ENCODE peak calls at places on chromosome 16, in ten cellular contexts. E is esophagus muscularis mucosa, K is Caco-2, P is IMR-90, B is H9, A is right atrium auricular region, L is ovary, J is mammary epithelial cell, H is AG04450, W is BE2C. Z is an unnamed sample.

GRCh38 chr16:67562918-67563707 is 787 bp downstream of the CTCF start:
- DNase-seq in L (peak; percentile 66), W (peak; percentile 82), J (peak; percentile 54), E (no peak), K (peak; percentile 81), A (no peak), P (peak; percentile 33), H (no peak), B (peak; percentile 58), Z (peak; percentile 14)

GRCh38 chr16:11361751-11362742 is 16.8 kb downstream of the RMI2 start:
- DNase-seq in B (no peak), P (no peak), L (no peak), E (no peak), A (no peak), K (no peak), J (no peak), W (no peak), H (no peak), Z (no peak)

GRCh38 chr16:80759419-80760162 is 44.8 kb downstream of the CDYL2 start:
- DNase-seq in W (no peak), K (no peak), B (no peak), P (no peak), L (no peak), H (no peak), A (no peak), E (no peak), J (no peak), Z (no peak)

GRCh38 chr16:12092347-12092882 is 115.9 kb downstream of the SNX29 start:
- DNase-seq in L (no peak), K (no peak), H (peak; percentile 79), W (no peak), E (no peak), P (peak; percentile 95), A (no peak), B (no peak), J (peak; percentile 87), Z (no peak)

GRCh38 chr16:80667258-80667560 is 126.4 kb downstream of the DYNLRB2 start:
- DNase-seq in L (no peak), K (no peak), W (no peak), P (no peak), A (no peak), B (no peak), E (peak; percentile 86), H (no peak), J (no peak), Z (no peak)

GRCh38 chr16:82092711-82093110 is 57.7 kb downstream of the HSD17B2 start:
- DNase-seq in A (no peak), E (no peak), W (no peak), P (peak; percentile 4), H (no peak), K (no peak), B (no peak), J (no peak), L (no peak), Z (no peak)

GRCh38 chr16:15446901-15447300 is 12.5 kb downstream of the BMERB1 start:
- DNase-seq in B (no peak), J (no peak), W (no peak), E (no peak), A (no peak), H (no peak), P (no peak), K (no peak), L (no peak), Z (no peak)

GRCh38 chr16:50646345-50646744 is 34.8 kb downstream of the SNX20 start:
- DNase-seq in W (no peak), P (no peak), A (no peak), H (no peak), E (no peak), L (no peak), K (no peak), J (no peak), B (no peak), Z (no peak)

GRCh38 chr16:48041861-48042435 is 113.8 kb downstream of the ABCC12 start:
- DNase-seq in E (no peak), W (no peak), H (no peak), P (no peak), J (peak; percentile 11), A (no peak), K (peak; percentile 51), B (peak; percentile 64), L (no peak), Z (no peak)

GRCh38 chr16:55328611-55329569 is 4.9 kb downstream of the IRX6 start:
- DNase-seq in E (no peak), L (no peak), J (no peak), B (peak; percentile 44), K (no peak), P (no peak), A (no peak), W (no peak), H (no peak), Z (no peak)

GRCh38 chr16:55326261-55326802 is 2.3 kb downstream of the IRX6 start:
- DNase-seq in J (no peak), H (no peak), B (no peak), W (no peak), L (no peak), A (no peak), P (no peak), E (no peak), K (no peak), Z (no peak)

GRCh38 chr16:55331648-55332185 is 7.7 kb downstream of the IRX6 start:
- DNase-seq in L (no peak), P (no peak), H (no peak), W (no peak), B (no peak), J (no peak), K (no peak), E (peak; percentile 86), A (no peak), Z (no peak)

GRCh38 chr16:55330726-55331647 is 7.0 kb downstream of the IRX6 start:
- DNase-seq in W (no peak), J (no peak), E (peak; percentile 45), H (no peak), L (no peak), B (peak; percentile 33), A (no peak), P (no peak), K (no peak), Z (no peak)

GRCh38 chr16:55329791-55330190 is 5.8 kb downstream of the IRX6 start:
- DNase-seq in W (no peak), J (no peak), H (no peak), P (no peak), B (no peak), E (no peak), A (no peak), K (no peak), L (no peak), Z (no peak)
- H3K27me3 ChIP-seq in W (peaks cover 10% of the 10 kb centered on the region), J (peaks cover 6% of the 10 kb centered on the region), H (peaks cover 55% of the 10 kb centered on the region), P (peaks cover 52% of the 10 kb centered on the region), B (peaks cover 91% of the 10 kb centered on the region), E (peaks cover 43% of the 10 kb centered on the region), A (no peaks in the 10 kb centered on the region), K (no peaks in the 10 kb centered on the region), L (no peaks in the 10 kb centered on the region), Z (peaks cover 48% of the 10 kb centered on the region)

DNA sequence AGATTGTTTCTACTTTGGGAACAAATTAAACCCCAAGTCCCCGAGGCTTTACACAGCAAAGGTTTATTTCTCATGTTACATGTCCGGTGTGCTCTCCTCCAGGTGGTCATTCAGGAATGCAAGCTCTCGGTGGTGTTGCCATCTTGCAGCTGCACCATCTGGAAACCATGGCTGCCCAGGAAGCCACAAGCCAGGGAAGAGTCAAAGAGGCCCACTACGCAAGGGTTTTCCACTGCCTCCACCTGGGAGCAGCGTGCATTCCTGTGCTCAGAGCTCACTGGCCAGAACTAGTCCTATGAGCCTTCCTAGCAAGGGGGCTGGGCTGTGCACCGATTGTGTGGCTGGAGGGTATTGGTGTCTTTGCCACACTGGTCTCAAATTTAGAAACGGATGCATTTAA is 128.8 kb upstream of the FOXF1 start:
- DNase-seq in E (no peak), B (no peak), P (no peak), K (no peak), W (no peak), J (no peak), L (no peak), A (no peak), H (no peak), Z (no peak)
- H3K27me3 ChIP-seq in E (no peaks in the 10 kb centered on the region), B (no peaks in the 10 kb centered on the region), P (no peaks in the 10 kb centered on the region), K (no peaks in the 10 kb centered on the region), W (no peaks in the 10 kb centered on the region), J (no peaks in the 10 kb centered on the region), L (no peaks in the 10 kb centered on the region), A (no peaks in the 10 kb centered on the region), H (no peaks in the 10 kb centered on the region), Z (peaks cover 7% of the 10 kb centered on the region)

DNA sequence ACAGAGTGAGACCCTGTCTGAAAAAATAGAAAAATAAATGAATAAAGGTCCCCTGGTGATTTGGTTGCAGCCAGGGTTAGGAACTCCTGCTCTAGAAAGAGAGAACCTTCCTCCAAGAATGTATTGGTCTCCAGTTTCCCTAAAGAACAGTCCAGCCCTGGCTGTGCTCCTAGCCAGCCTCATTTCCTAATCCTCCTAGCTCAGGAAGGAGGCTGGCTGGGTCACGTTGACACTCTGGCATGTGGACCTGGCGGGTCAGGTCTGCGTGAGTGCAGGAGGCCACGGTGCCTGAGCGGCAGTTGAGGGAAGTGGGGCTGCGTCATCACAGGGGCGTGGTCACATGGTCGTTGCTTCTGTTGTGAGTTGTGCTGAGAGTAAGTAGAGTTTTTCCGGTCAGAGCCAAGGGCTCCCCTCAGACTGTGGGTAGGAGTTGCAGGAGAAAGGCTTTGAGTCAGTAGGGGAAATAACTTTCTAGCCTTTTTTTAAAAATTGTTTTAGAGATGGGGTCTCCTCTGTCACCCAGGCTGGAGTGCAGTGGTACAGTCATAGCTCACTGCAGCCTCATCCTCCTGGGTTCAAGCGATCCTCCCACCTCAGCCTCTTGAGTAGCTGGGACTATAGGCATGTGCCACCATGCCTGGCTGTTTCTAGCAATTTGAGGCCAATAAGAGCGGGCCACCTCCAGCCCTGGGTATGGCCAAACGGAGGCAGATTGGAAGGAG is 194.0 kb upstream of the CIBAR2 start:
- DNase-seq in J (peak; percentile 61), P (peak; percentile 87), W (no peak), L (peak; percentile 94), E (peak; percentile 98), H (peak; percentile 32), A (peak; percentile 97), K (peak; percentile 82), B (peak; percentile 60), Z (peak; percentile 96)
- H3K27me3 ChIP-seq in J (no peaks in the 10 kb centered on the region), P (no peaks in the 10 kb centered on the region), W (no peaks in the 10 kb centered on the region), L (no peaks in the 10 kb centered on the region), E (no peaks in the 10 kb centered on the region), H (no peaks in the 10 kb centered on the region), A (no peaks in the 10 kb centered on the region), K (no peaks in the 10 kb centered on the region), B (no peaks in the 10 kb centered on the region), Z (no peaks in the 10 kb centered on the region)

DNA sequence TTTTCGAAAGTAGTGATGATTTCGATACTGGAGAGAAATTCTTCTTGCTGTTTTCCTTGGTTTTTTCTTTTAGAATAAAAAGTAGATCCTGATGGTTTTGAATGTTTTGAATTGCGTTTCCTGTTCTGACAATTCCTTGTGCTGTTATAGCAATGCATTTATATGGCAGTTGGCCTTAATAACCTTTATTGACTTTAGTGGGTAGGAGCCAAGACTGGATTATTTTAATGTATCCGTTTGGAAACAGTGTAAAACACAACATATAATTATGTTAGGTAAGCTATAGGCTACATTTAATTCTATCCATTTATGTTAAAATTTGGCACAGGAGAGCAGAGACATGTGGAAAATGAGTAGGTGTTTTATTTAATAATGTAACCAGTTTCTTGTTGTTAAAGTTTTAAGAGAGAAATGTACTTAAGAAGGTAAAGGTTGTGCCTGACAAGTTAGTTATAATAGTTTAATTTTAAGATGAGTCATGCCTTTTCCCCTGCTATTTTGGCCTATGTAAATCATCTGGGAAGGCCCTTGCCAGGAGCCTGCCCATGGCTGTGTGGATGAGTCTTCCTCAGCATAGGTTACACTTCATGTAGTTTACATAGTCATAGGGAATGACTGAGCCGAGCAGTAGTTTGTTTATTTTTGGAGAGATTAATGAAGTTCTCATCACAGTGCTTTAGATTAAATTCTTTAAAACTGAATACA is 189.9 kb downstream of the FTO start:
- DNase-seq in J (peak; percentile 78), A (no peak), H (peak; percentile 62), B (no peak), W (no peak), P (peak; percentile 91), E (no peak), L (no peak), K (no peak), Z (peak; percentile 30)
- H3K27me3 ChIP-seq in J (no peaks in the 10 kb centered on the region), A (no peaks in the 10 kb centered on the region), H (no peaks in the 10 kb centered on the region), B (no peaks in the 10 kb centered on the region), W (no peaks in the 10 kb centered on the region), P (no peaks in the 10 kb centered on the region), E (no peaks in the 10 kb centered on the region), L (no peaks in the 10 kb centered on the region), K (no peaks in the 10 kb centered on the region), Z (no peaks in the 10 kb centered on the region)